ENCODE peak calls at places on chromosomes 6 and 20, in nine cellular contexts. X is tibial nerve; P is Peyer's patch; M is CD8-positive, alpha-beta T cell; G is heart right ventricle; C is ovary; V is left ventricle myocardium inferior; B is H9; K is Panc1. J is an unnamed sample. For H3K4me1, the result is how much of the 10 kb centered on the place peaks cover.

GRCh38 chr20:61253640-61254511 is 1.8 kb downstream of the CDH4 start:
- DNase-seq in G (no peak), V (no peak), K (no peak), M (no peak), X (no peak), B (peak), C (no peak), P (peak), J (no peak)

GRCh38 chr20:25761596-25761995 is 64.9 kb upstream of the ZNF337 start:
- DNase-seq in C (no peak), X (no peak), M (no peak), K (no peak), P (no peak), G (no peak), V (no peak), B (no peak), J (no peak)

GRCh38 chr6:26087284-26088115 is at the start of gene HFE:
- DNase-seq in C (peak), K (no peak), V (peak), B (peak), G (peak), P (peak), M (no peak), X (peak), J (peak)

GRCh38 chr6:4351857-4352669 is 216.7 kb upstream of the ECI2 start:
- DNase-seq in X (peak), V (peak), K (peak), G (peak), M (no peak), C (peak), B (no peak), P (no peak), J (no peak)

GRCh38 chr6:169510871-169511270 is 191.0 kb downstream of the WDR27 start:
- DNase-seq in C (no peak), V (no peak), B (no peak), P (no peak), X (no peak), M (no peak), G (no peak), K (no peak), J (no peak)

GRCh38 chr20:50295762-50296449 is 105.3 kb downstream of the CEBPB start:
- DNase-seq in V (no peak), G (no peak), P (no peak), K (no peak), B (no peak), C (peak), X (no peak), M (no peak), J (peak)

GRCh38 chr6:100446115-100446921 is 18.4 kb downstream of the SIM1 start:
- DNase-seq in K (no peak), B (peak), P (no peak), G (no peak), X (no peak), V (no peak), M (no peak), C (no peak), J (no peak)

GRCh38 chr20:45308078-45308778 is at the start of gene MATN4:
- DNase-seq in K (no peak), C (no peak), X (no peak), G (peak), P (no peak), B (peak), V (no peak), M (no peak), J (no peak)

GRCh38 chr20:40953856-40954255 is 74.8 kb upstream of the TOP1 start:
- DNase-seq in G (no peak), P (no peak), X (no peak), C (no peak), V (no peak), M (no peak), K (no peak), B (no peak), J (no peak)

GRCh38 chr6:169093770-169094553 is 159.7 kb downstream of the THBS2 start:
- DNase-seq in G (no peak), X (no peak), V (no peak), P (no peak), B (no peak), M (no peak), C (no peak), K (no peak), J (no peak)

GRCh38 chr6:13081189-13081563 is 247.2 kb downstream of the TBC1D7 start:
- DNase-seq in X (no peak), B (no peak), C (no peak), K (no peak), M (no peak), G (no peak), V (no peak), P (no peak), J (no peak)

GRCh38 chr6:87237804-87238203 is 82.4 kb downstream of the ZNF292 start:
- DNase-seq in P (no peak), V (no peak), K (peak), C (no peak), M (no peak), X (no peak), G (no peak), B (no peak), J (no peak)

DNA sequence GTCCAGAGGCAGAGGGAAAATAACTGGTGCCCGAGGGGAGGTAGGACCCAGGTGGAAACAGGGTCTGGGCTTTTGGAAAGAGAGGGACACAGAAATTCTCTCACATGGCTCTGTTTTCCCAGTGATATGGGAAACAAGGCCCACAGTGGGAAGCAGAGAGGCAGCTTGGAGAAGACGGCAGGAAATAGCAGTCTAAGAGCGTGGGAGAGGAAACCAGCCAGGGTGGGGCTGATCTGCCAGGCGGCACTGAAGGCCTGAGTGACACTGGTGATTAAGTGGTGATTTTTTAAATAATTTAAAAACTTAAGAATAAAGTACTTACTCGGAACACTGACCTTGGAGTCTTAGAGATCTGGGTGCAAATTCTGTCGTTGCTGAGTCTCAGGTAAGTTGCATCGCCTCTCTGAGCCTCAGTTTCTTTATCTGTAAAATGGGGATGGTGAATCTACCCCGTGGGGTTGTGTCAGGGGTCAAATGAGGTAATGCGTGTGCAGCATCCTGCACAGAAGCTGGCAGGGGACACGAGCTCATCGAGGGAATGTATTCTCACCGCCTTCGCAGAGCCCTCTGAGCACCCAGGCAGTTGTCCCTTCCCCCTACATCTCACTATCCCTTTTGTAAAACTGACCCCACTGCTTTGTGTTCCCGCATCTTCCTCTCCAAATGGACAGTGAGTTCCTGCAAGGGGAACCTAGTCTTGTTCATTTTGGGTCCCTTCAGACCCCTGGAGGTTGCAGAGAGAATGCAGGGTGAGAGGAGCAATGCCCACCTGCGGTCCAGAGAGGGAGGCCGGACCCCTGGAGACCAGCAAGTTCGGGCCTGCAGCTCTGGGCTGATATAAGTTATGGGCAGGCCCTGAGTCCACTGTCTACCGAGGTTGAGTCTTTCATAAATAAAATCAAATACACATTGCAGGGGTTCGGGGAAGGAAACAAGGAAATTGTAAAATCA is 228.6 kb upstream of the PMEPA1 start:
- DNase-seq in V (no peak), P (no peak), G (no peak), X (no peak), M (no peak), B (no peak), K (no peak), C (no peak), J (no peak)
- H3K4me1 ChIP-seq in V (under half), P (under half), G (under half), X (under half), M (under half), B (under half), K (under half), C (under half), J (under half)

DNA sequence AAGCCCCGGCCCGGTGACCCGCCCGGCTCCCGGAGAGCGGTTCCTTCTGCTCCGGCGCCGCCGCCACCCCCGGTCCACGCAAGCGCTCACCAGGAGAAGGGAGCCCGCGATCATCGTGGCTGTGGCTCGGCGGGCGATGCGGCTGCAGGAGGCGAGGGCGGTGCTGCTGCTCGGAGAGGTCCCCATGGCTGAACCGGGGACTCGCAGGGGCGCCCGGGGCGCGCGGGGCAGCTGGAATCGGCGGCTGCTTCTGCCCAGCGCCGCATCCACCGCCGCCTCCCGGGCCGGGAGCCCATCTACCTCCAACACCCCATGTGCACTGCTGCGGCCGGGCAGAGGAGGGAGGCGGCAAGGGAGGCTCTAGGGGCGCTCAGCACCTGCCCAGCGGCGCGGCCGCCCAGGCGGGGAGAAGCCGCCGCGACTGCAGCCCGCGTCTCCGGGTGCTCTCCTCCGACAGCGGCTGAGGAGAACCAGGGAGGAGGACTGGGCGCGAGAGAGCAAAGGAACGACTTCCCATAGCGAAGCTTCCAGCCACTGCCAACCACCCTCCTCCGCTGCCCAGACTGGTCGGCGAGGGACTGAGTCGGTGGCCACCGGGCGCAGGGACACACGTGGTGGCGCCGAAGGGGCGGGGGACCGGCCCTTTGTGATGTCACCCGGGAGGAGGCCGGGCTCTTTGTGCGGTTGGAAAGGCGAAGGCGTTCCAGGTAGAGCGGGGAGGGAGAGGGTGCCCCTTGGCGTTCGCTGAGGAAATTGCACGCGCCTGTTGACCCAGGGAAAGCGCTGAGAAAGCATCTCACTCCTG is at the start of gene TNFRSF21:
- DNase-seq in V (peak), G (peak), M (peak), X (peak), C (peak), K (peak), P (peak), B (peak), J (peak)
- TF ChIP-seq CTCF in V (peak), G (peak), M (peak), X (peak), C (peak), K (peak), P (peak), B (peak), J (peak)

GRCh38 chr20:58388028-58388601 is 914 bp upstream of the VAPB start:
- DNase-seq in P (no peak), X (no peak), V (no peak), C (no peak), M (no peak), K (no peak), B (no peak), G (no peak), J (no peak)
- H3K4me1 ChIP-seq in P (under half), X (under half), V (under half), C (under half), M (under half), K (under half), B (under half), G (under half), J (under half)

GRCh38 chr20:52056203-52057062 is 135.1 kb downstream of the ZFP64 start:
- DNase-seq in M (no peak), K (no peak), X (no peak), P (no peak), C (no peak), B (no peak), V (no peak), G (no peak), J (no peak)

GRCh38 chr20:52064936-52065335 is 126.6 kb downstream of the ZFP64 start:
- DNase-seq in X (no peak), M (no peak), C (no peak), G (no peak), P (no peak), B (no peak), K (no peak), V (no peak), J (no peak)

GRCh38 chr20:52062452-52063209 is 128.9 kb downstream of the ZFP64 start:
- DNase-seq in P (no peak), K (no peak), G (no peak), M (no peak), V (no peak), X (no peak), B (no peak), C (no peak), J (no peak)

DNA sequence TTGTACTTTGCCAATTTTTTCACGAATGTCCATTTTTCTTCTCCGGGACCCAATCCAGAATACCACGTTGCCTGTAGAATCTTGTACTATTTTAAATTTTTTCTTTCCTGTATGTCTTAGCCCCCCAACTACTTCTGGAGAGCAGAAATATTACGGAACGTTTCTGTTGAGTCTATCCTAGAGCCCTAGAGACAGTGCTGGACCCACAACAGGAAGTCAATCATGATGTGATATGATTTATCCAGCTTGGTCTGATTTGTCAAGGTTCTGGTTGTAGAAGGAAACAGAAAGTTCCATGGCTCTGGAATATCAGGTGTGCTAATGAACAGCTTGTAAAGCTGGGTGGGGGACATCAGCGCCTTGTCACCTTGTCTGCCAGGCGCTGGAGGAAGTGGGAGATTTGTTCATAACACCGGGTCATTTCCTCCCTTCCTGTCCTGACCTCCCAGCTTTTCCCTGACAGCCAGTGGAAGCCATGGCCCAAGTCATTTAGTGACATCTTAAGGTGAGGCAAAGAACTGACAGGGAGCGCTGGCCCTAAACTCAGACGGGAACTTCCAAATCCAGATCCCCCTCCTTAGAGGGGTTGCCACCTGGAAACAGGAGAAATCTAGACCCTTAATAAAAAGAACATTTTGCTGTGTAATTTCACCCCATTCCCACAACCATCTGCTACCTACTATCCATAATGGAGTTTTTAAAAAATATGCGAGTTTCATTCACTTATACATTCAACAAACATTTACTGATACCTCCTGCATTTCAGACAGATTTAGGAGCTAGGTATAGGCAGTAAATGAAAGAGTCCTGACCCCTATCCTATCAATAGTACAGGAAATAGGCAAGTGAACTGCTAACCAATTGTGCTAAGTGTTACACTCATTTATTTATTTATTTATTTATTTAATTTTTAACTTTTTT is 130.5 kb downstream of the ZFP64 start:
- DNase-seq in G (no peak), V (no peak), P (no peak), C (no peak), K (peak), M (no peak), X (no peak), B (peak), J (no peak)
- TF ChIP-seq CTCF in G (peak), V (peak), P (peak), C (no peak), K (peak), M (no peak), X (peak), B (peak), J (no peak)

GRCh38 chr6:155779421-155779820 is 323.8 kb upstream of the NOX3 start:
- DNase-seq in X (no peak), G (no peak), P (no peak), C (no peak), V (no peak), M (no peak), K (no peak), B (no peak), J (no peak)
- H3K4me1 ChIP-seq in X (under half), G (under half), P (under half), C (under half), V (under half), M (under half), K (under half), B (under half), J (under half)

GRCh38 chr6:125512621-125513020 is 210.9 kb upstream of the HDDC2 start:
- DNase-seq in V (no peak), P (no peak), G (no peak), K (peak), B (peak), M (no peak), C (no peak), X (no peak), J (no peak)
- TF ChIP-seq CTCF in V (peak), P (no peak), G (no peak), K (peak), B (peak), M (no peak), C (no peak), X (no peak), J (no peak)

GRCh38 chr6:142805042-142805441 is 139.9 kb downstream of the HIVEP2 start:
- DNase-seq in G (no peak), B (no peak), M (no peak), P (no peak), X (no peak), V (no peak), C (no peak), K (no peak), J (no peak)

GRCh38 chr6:142803027-142803426 is 141.9 kb downstream of the HIVEP2 start:
- DNase-seq in P (no peak), V (no peak), C (no peak), K (no peak), X (no peak), B (no peak), M (no peak), G (no peak), J (no peak)

GRCh38 chr6:142804490-142804889 is 140.5 kb downstream of the HIVEP2 start:
- DNase-seq in V (no peak), G (no peak), C (no peak), K (no peak), M (no peak), B (no peak), P (no peak), X (no peak), J (no peak)

GRCh38 chr6:142802124-142802523 is 142.9 kb downstream of the HIVEP2 start:
- DNase-seq in K (peak), B (no peak), V (no peak), M (no peak), P (no peak), X (no peak), G (no peak), C (no peak), J (no peak)

DNA sequence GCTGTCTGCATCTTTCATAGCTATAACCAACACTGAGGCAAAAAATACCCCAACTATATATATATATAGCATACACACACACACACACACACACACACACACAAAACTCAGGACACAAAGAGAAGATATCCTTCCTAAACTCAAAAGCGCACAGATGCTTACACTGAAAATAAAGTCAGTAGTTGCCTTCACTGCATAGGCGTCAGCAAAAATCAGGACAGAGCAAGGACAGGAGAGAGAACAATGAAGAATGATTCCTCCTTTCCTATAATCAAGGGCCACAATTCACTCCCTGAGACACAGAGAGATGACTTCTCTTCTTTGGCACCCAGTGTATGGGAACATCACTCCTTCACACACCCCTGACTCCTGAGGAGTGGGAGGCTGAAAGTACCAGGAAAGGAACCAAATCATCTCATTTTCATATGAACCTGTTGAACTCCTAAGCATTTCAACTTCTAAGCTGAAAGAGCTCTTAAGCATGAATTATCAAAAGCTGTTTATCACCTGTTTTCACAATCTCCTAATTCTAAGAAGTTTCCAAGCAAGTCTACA is 141.4 kb downstream of the HIVEP2 start:
- DNase-seq in P (no peak), M (no peak), G (no peak), V (no peak), K (no peak), X (no peak), C (no peak), B (no peak), J (no peak)
- H3K4me1 ChIP-seq in P (under half), M (under half), G (under half), V (under half), K (under half), X (under half), C (under half), B (under half), J (under half)

GRCh38 chr6:144931172-144932035 is 646.3 kb downstream of the UTRN start:
- DNase-seq in X (peak), V (no peak), P (no peak), K (peak), G (no peak), C (no peak), M (no peak), B (peak), J (no peak)
- TF ChIP-seq CTCF in X (peak), V (peak), P (peak), K (peak), G (peak), C (peak), M (peak), B (peak), J (peak)

J was measured in spleen.